ENCODE peak calls at places on chromosomes 7 and 10, in nine cellular contexts. Z, C, F, Y, M, U, Q, V and B are unnamed samples.

GRCh38 chr10:124316316-124316715 is 102.4 kb downstream of the OAT start:
- DNase-seq in Z (no peak), C (no peak), F (no peak), Y (no peak), M (no peak), U (no peak), Q (no peak), V (no peak), B (no peak)

GRCh38 chr7:88787777-88788176 is 7.8 kb downstream of the TEX47 start:
- DNase-seq in Z (no peak), C (no peak), F (no peak), Y (no peak), M (no peak), U (no peak), Q (no peak), V (no peak), B (no peak)

GRCh38 chr7:152512711-152513110 is 76.9 kb upstream of the KMT2C start:
- DNase-seq in Z (no peak), C (no peak), F (no peak), Y (no peak), M (no peak), U (peak; percentile 20), Q (no peak), V (no peak), B (no peak)

GRCh38 chr7:73742338-73742752 is 3.7 kb upstream of the ABHD11 start:
- DNase-seq in Z (no peak), C (peak; percentile 83), F (no peak), Y (no peak), M (no peak), U (no peak), Q (no peak), V (peak; percentile 62), B (no peak)

GRCh38 chr7:7972927-7973594 is 4.5 kb downstream of the GLCCI1 start:
- DNase-seq in Z (no peak), C (no peak), F (peak; percentile 38), Y (no peak), M (no peak), U (no peak), Q (no peak), V (no peak), B (no peak)

GRCh38 chr7:150372271-150373048 is 3.8 kb downstream of the REPIN1 start:
- DNase-seq in Z (no peak), C (peak; percentile 20), F (no peak), Y (no peak), M (no peak), U (no peak), Q (no peak), V (no peak), B (no peak)

GRCh38 chr10:125001313-125002043 is 59.6 kb downstream of the ZRANB1 start:
- DNase-seq in Z (no peak), C (peak; percentile 9), F (no peak), Y (no peak), M (no peak), U (no peak), Q (no peak), V (no peak), B (no peak)

GRCh38 chr10:75040576-75040975 is 70.9 kb upstream of the SAMD8 start:
- DNase-seq in Z (no peak), C (no peak), F (no peak), Y (no peak), M (no peak), U (no peak), Q (no peak), V (no peak), B (no peak)